ENCODE peak calls at places on chromosomes 4 and X, in seven cellular contexts. One of them, this sample, is unnamed.

GRCh38 chr4:120842046-120842445 is 80.5 kb downstream of the PRDM5 start:
- ATAC-seq in A549: no peak
- ATAC-seq in heart right ventricle: no peak
- ATAC-seq in HepG2: no peak
- ATAC-seq in GM23338: no peak
- ATAC-seq in HCT116: no peak
- ATAC-seq in right cardiac atrium: no peak
- ATAC-seq in this sample: peak

GRCh38 chr4:94339779-94340178 is 2.9 kb downstream of the HPGDS start:
- ATAC-seq in A549: no peak
- ATAC-seq in heart right ventricle: no peak
- ATAC-seq in HepG2: no peak
- ATAC-seq in GM23338: no peak
- ATAC-seq in HCT116: no peak
- ATAC-seq in right cardiac atrium: peak
- ATAC-seq in this sample: no peak

GRCh38 chr4:146049802-146050201 is 111.2 kb upstream of the ZNF827 start:
- ATAC-seq in A549: no peak
- ATAC-seq in heart right ventricle: no peak
- ATAC-seq in HepG2: no peak
- ATAC-seq in GM23338: no peak
- ATAC-seq in HCT116: no peak
- ATAC-seq in right cardiac atrium: no peak
- ATAC-seq in this sample: no peak

GRCh38 chr4:10346023-10346422 is 111.2 kb downstream of the ZNF518B start:
- ATAC-seq in A549: no peak
- ATAC-seq in heart right ventricle: no peak
- ATAC-seq in HepG2: no peak
- ATAC-seq in GM23338: no peak
- ATAC-seq in HCT116: no peak
- ATAC-seq in right cardiac atrium: no peak
- ATAC-seq in this sample: no peak

GRCh38 chr4:8044699-8045098 is 105.0 kb upstream of the AFAP1 start:
- ATAC-seq in A549: no peak
- ATAC-seq in heart right ventricle: no peak
- ATAC-seq in HepG2: no peak
- ATAC-seq in GM23338: no peak
- ATAC-seq in HCT116: no peak
- ATAC-seq in right cardiac atrium: no peak
- ATAC-seq in this sample: no peak

GRCh38 chr4:74975082-74975481 is 42.2 kb downstream of the PARM1 start:
- ATAC-seq in A549: no peak
- ATAC-seq in heart right ventricle: no peak
- ATAC-seq in HepG2: no peak
- ATAC-seq in GM23338: no peak
- ATAC-seq in HCT116: no peak
- ATAC-seq in right cardiac atrium: no peak
- ATAC-seq in this sample: no peak

GRCh38 chrX:123036401-123036800 is 147.7 kb upstream of the GRIA3 start:
- ATAC-seq in A549: no peak
- ATAC-seq in heart right ventricle: no peak
- ATAC-seq in HepG2: no peak
- ATAC-seq in GM23338: no peak
- ATAC-seq in HCT116: no peak
- ATAC-seq in right cardiac atrium: no peak
- ATAC-seq in this sample: no peak

GRCh38 chr4:20512053-20512810 is 188.0 kb upstream of the PACRGL start:
- ATAC-seq in A549: no peak
- ATAC-seq in heart right ventricle: peak
- ATAC-seq in HepG2: no peak
- ATAC-seq in GM23338: no peak
- ATAC-seq in HCT116: no peak
- ATAC-seq in right cardiac atrium: peak
- ATAC-seq in this sample: no peak

GRCh38 chr4:77443941-77444340 is 161.7 kb upstream of the CXCL13 start:
- ATAC-seq in A549: no peak
- ATAC-seq in heart right ventricle: no peak
- ATAC-seq in HepG2: no peak
- ATAC-seq in GM23338: no peak
- ATAC-seq in HCT116: no peak
- ATAC-seq in right cardiac atrium: peak
- ATAC-seq in this sample: no peak

GRCh38 chr4:37914539-37914938 is 23.7 kb downstream of the TBC1D1 start:
- ATAC-seq in A549: no peak
- ATAC-seq in heart right ventricle: no peak
- ATAC-seq in HepG2: peak
- ATAC-seq in GM23338: no peak
- ATAC-seq in HCT116: no peak
- ATAC-seq in right cardiac atrium: no peak
- ATAC-seq in this sample: no peak

GRCh38 chrX:47628980-47629379 is 750 bp downstream of the CFP start:
- ATAC-seq in A549: no peak
- ATAC-seq in heart right ventricle: no peak
- ATAC-seq in HepG2: no peak
- ATAC-seq in GM23338: peak
- ATAC-seq in HCT116: peak
- ATAC-seq in right cardiac atrium: no peak
- ATAC-seq in this sample: no peak

GRCh38 chr4:89284828-89285227 is 22.8 kb downstream of the GPRIN3 start:
- ATAC-seq in A549: peak
- ATAC-seq in heart right ventricle: peak
- ATAC-seq in HepG2: no peak
- ATAC-seq in GM23338: peak
- ATAC-seq in HCT116: peak
- ATAC-seq in right cardiac atrium: no peak
- ATAC-seq in this sample: no peak

GRCh38 chr4:84496356-84497219 is 2.5 kb downstream of the NKX6-1 start:
- ATAC-seq in A549: no peak
- ATAC-seq in heart right ventricle: no peak
- ATAC-seq in HepG2: no peak
- ATAC-seq in GM23338: peak
- ATAC-seq in HCT116: no peak
- ATAC-seq in right cardiac atrium: no peak
- ATAC-seq in this sample: peak

This sample was measured in SK-N-SH treated with all-trans-retinoic acid at 6 μM for 48 hours.